ENCODE peak calls at places on chromosomes 2 and 18, in five cellular contexts. X is WTC11; Y is astrocyte of the spinal cord; M is nephron progenitor cell; Q is activated CD8-positive, alpha-beta memory T cell treated with anti-CD3 and anti-CD28 coated beads, Interleukin-2, amount 10 ng/mL, durations not matched to agents 7 days and 5 days. N is an unnamed sample.
A peak's percentile ranks its signal among the peaks of the same experiment; 100 is the strongest.

GRCh38 chr2:2764739-2765138 is 433.7 kb upstream of the MYT1L start:
- DNase-seq in X (no peak), Y (no peak), M (no peak), Q (no peak), N (no peak)

GRCh38 chr2:9400268-9401058 is 22.9 kb downstream of the ITGB1BP1 start:
- DNase-seq in X (no peak), Y (no peak), M (no peak), Q (no peak), N (no peak)

GRCh38 chr2:67037655-67038054 is 359.5 kb upstream of the ETAA1 start:
- DNase-seq in X (no peak), Y (no peak), M (peak; percentile 29), Q (no peak), N (no peak)

GRCh38 chr2:120383631-120384477 is 37.9 kb downstream of the INHBB start:
- DNase-seq in X (no peak), Y (no peak), M (no peak), Q (no peak), N (no peak)

GRCh38 chr18:77262655-77263470 is 13.2 kb downstream of the GALR1 start:
- DNase-seq in X (no peak), Y (no peak), M (no peak), Q (no peak), N (no peak)

GRCh38 chr2:18536100-18536499 is 24.4 kb downstream of the RDH14 start:
- DNase-seq in X (no peak), Y (peak; percentile 16), M (no peak), Q (no peak), N (no peak)

GRCh38 chr2:175435012-175435411 is 253.5 kb upstream of the ATP5MC3 start:
- DNase-seq in X (no peak), Y (no peak), M (no peak), Q (no peak), N (no peak)

GRCh38 chr2:70656421-70657010 is 102.9 kb upstream of the TGFA start:
- DNase-seq in X (no peak), Y (no peak), M (no peak), Q (no peak), N (no peak)

GRCh38 chr18:73101977-73102376 is 234.2 kb upstream of the NETO1 start:
- DNase-seq in X (no peak), Y (peak; percentile 45), M (no peak), Q (no peak), N (no peak)

GRCh38 chr2:219592721-219593120 is 4.9 kb upstream of the STK11IP start:
- DNase-seq in X (no peak), Y (no peak), M (no peak), Q (no peak), N (no peak)

GRCh38 chr2:176464886-176465564 is 195.8 kb downstream of the MTX2 start:
- DNase-seq in X (no peak), Y (no peak), M (peak; percentile 11), Q (no peak), N (peak; percentile 18)

GRCh38 chr2:8489221-8489620 is 192.6 kb upstream of the ID2 start:
- DNase-seq in X (no peak), Y (no peak), M (no peak), Q (no peak), N (no peak)

GRCh38 chr2:232913903-232914302 is 43.8 kb downstream of the SNORC start:
- DNase-seq in X (no peak), Y (no peak), M (no peak), Q (no peak), N (no peak)

GRCh38 chr18:26425148-26425531 is 123.2 kb downstream of the KCTD1 start:
- DNase-seq in X (no peak), Y (no peak), M (no peak), Q (no peak), N (no peak)

GRCh38 chr2:238602223-238602945 is 175.7 kb downstream of the ASB1 start:
- DNase-seq in X (no peak), Y (no peak), M (no peak), Q (no peak), N (no peak)

GRCh38 chr2:191612496-191612895 is 65.4 kb upstream of the NABP1 start:
- DNase-seq in X (no peak), Y (peak; percentile 91), M (no peak), Q (no peak), N (no peak)

GRCh38 chr2:191051825-191052778 is 38.1 kb upstream of the STAT1 start:
- DNase-seq in X (no peak), Y (peak; percentile 71), M (no peak), Q (no peak), N (no peak)